ENCODE peak calls at places on chromosomes 12 and 14, in nine cellular contexts. F is endothelial cell; C is activated CD4-positive, alpha-beta T cell treated with anti-CD3 and anti-CD28 coated beads, Interleukin-2, amount 50 U/mL, for 24 hours; Q is transverse colon; P is Calu3; R is HFFc6; J is mesendoderm; H is NCI-H82; E is T-helper 2 cell. M is an unnamed sample.

GRCh38 chr12:108905725-108906124 is 25.8 kb downstream of the DAO start:
- DNase-seq in F (no peak), C (no peak), Q (no peak), P (no peak), R (no peak), J (no peak), H (no peak), E (no peak), M (peak; percentile 21)

GRCh38 chr12:99910342-99910741 is 74.4 kb downstream of the ANKS1B start:
- DNase-seq in F (no peak), C (no peak), Q (no peak), P (no peak), R (no peak), J (no peak), H (no peak), E (no peak), M (no peak)

GRCh38 chr12:21502164-21502496 is 541 bp downstream of the GOLT1B start:
- DNase-seq in F (no peak), C (peak; percentile 11), Q (peak; percentile 20), P (peak; percentile 5), R (peak; percentile 23), J (no peak), H (peak; percentile 71), E (no peak), M (no peak)

GRCh38 chr14:32367501-32367900 is 38.4 kb downstream of the AKAP6 start:
- DNase-seq in F (no peak), C (no peak), Q (no peak), P (no peak), R (no peak), J (no peak), H (no peak), E (no peak), M (no peak)

GRCh38 chr14:52922059-52922458 is 28.8 kb downstream of the FERMT2 start:
- DNase-seq in F (no peak), C (no peak), Q (no peak), P (no peak), R (no peak), J (peak; percentile 65), H (no peak), E (no peak), M (no peak)

GRCh38 chr12:2009623-2010022 is 5.4 kb upstream of the DCP1B start:
- DNase-seq in F (no peak), C (no peak), Q (no peak), P (no peak), R (no peak), J (peak; percentile 35), H (no peak), E (no peak), M (no peak)

GRCh38 chr12:56634837-56635538 is 4.9 kb upstream of the BAZ2A start:
- DNase-seq in F (peak; percentile 53), C (no peak), Q (peak; percentile 91), P (peak; percentile 88), R (peak; percentile 87), J (peak; percentile 96), H (peak; percentile 95), E (peak; percentile 62), M (peak; percentile 59)

GRCh38 chr12:42145552-42146215 is 1.0 kb upstream of the GXYLT1 start:
- DNase-seq in F (no peak), C (no peak), Q (peak; percentile 11), P (no peak), R (no peak), J (peak; percentile 80), H (peak; percentile 56), E (no peak), M (no peak)

GRCh38 chr12:10235761-10236631 is 23.3 kb downstream of the GABARAPL1 start:
- DNase-seq in F (no peak), C (no peak), Q (no peak), P (peak; percentile 40), R (peak; percentile 6), J (peak; percentile 65), H (peak; percentile 84), E (peak; percentile 30), M (peak; percentile 31)

GRCh38 chr14:72462041-72462440 is 431.9 kb downstream of the DPF3 start:
- DNase-seq in F (no peak), C (no peak), Q (no peak), P (no peak), R (no peak), J (no peak), H (no peak), E (no peak), M (no peak)

GRCh38 chr12:47071241-47071852 is 8.1 kb upstream of the PCED1B start:
- DNase-seq in F (no peak), C (no peak), Q (no peak), P (no peak), R (no peak), J (peak; percentile 73), H (peak; percentile 61), E (no peak), M (no peak)

GRCh38 chr12:105706973-105707334 is 376.5 kb downstream of the C12orf75 start:
- DNase-seq in F (no peak), C (no peak), Q (no peak), P (no peak), R (no peak), J (no peak), H (no peak), E (no peak), M (no peak)

GRCh38 chr14:85319998-85320397 is 209.9 kb upstream of the FLRT2 start:
- DNase-seq in F (no peak), C (no peak), Q (no peak), P (no peak), R (peak; percentile 72), J (no peak), H (no peak), E (no peak), M (no peak)

GRCh38 chr14:98169170-98169587 is 1102.8 kb downstream of the BCL11B start:
- DNase-seq in F (no peak), C (no peak), Q (no peak), P (no peak), R (no peak), J (no peak), H (no peak), E (no peak), M (no peak)

GRCh38 chr12:4039927-4040326 is 166.7 kb upstream of the PARP11 start:
- DNase-seq in F (no peak), C (no peak), Q (no peak), P (no peak), R (no peak), J (no peak), H (no peak), E (no peak), M (no peak)

GRCh38 chr12:24948452-24948815 is 467 bp downstream of the BCAT1 start:
- DNase-seq in F (peak; percentile 17), C (no peak), Q (no peak), P (no peak), R (no peak), J (peak; percentile 83), H (no peak), E (no peak), M (peak; percentile 10)

GRCh38 chr12:7797698-7798398 is 8.6 kb downstream of the NANOG start:
- DNase-seq in F (no peak), C (no peak), Q (no peak), P (peak; percentile 18), R (no peak), J (peak; percentile 55), H (no peak), E (no peak), M (no peak)

GRCh38 chr14:34081576-34082136 is 130.8 kb upstream of the EGLN3 start:
- DNase-seq in F (no peak), C (no peak), Q (no peak), P (peak; percentile 42), R (peak; percentile 47), J (no peak), H (peak; percentile 47), E (no peak), M (no peak)

GRCh38 chr12:110100315-110100970 is 23.7 kb upstream of the IFT81 start:
- DNase-seq in F (peak; percentile 66), C (no peak), Q (peak; percentile 73), P (peak; percentile 72), R (peak; percentile 62), J (peak; percentile 83), H (peak; percentile 88), E (peak; percentile 24), M (peak; percentile 70)

GRCh38 chr14:64879635-64880381 is at the start of gene SPTB:
- DNase-seq in F (peak; percentile 11), C (peak; percentile 31), Q (peak; percentile 58), P (peak; percentile 50), R (no peak), J (peak; percentile 53), H (peak; percentile 55), E (peak; percentile 24), M (peak; percentile 17)

GRCh38 chr12:43969882-43970281 is 134.0 kb downstream of the TMEM117 start:
- DNase-seq in F (no peak), C (no peak), Q (no peak), P (no peak), R (peak; percentile 33), J (no peak), H (no peak), E (no peak), M (no peak)